ENCODE peak calls at places on chromosomes 2 and 18, in six cellular contexts. U is testis, V is spleen, P is gastrocnemius medialis, X is NB4, L is heart right ventricle. Q is an unnamed sample.

GRCh38 chr2:241837197-241837596 is 21.5 kb downstream of the PDCD1 start:
- DNase-seq in L (no peak), U (peak), V (no peak), X (no peak), P (no peak), Q (no peak)

GRCh38 chr2:72745679-72746368 is 80.0 kb downstream of the EXOC6B start:
- DNase-seq in X (peak), P (no peak), U (no peak), L (peak), V (no peak), Q (no peak)

GRCh38 chr2:86396304-86396785 is 44.8 kb upstream of the KDM3A start:
- DNase-seq in V (no peak), U (peak), L (peak), X (peak), P (peak), Q (no peak)

GRCh38 chr2:236565879-236566402 is 3.7 kb upstream of the ACKR3 start:
- DNase-seq in V (peak), L (no peak), X (no peak), P (no peak), U (no peak), Q (no peak)

GRCh38 chr2:43131890-43132522 is 94.4 kb downstream of the ZFP36L2 start:
- DNase-seq in L (no peak), U (no peak), P (peak), X (peak), V (peak), Q (no peak)

GRCh38 chr2:10254373-10255188 is 48.1 kb upstream of the HPCAL1 start:
- DNase-seq in V (peak), X (no peak), L (no peak), P (peak), U (no peak), Q (no peak)

GRCh38 chr2:122098301-122098700 is 342.9 kb downstream of the TSN start:
- DNase-seq in U (no peak), L (no peak), X (no peak), V (no peak), P (no peak), Q (no peak)

GRCh38 chr18:3748081-3748480 is 298.1 kb downstream of the TGIF1 start:
- DNase-seq in U (no peak), L (no peak), V (no peak), P (no peak), X (peak), Q (no peak)

GRCh38 chr18:56000041-56000440 is 412.0 kb upstream of the TCF4 start:
- DNase-seq in L (no peak), V (no peak), X (no peak), P (no peak), U (no peak), Q (no peak)

GRCh38 chr18:3061581-3062416 is 48.9 kb upstream of the LPIN2 start:
- DNase-seq in X (no peak), P (no peak), L (no peak), U (no peak), V (no peak), Q (no peak)

GRCh38 chr2:85516649-85517389 is 22.1 kb upstream of the MAT2A start:
- DNase-seq in U (no peak), X (peak), L (no peak), V (peak), P (no peak), Q (no peak)

GRCh38 chr2:98541906-98542305 is 66.4 kb downstream of the COA5 start:
- DNase-seq in L (no peak), X (no peak), V (peak), U (no peak), P (no peak), Q (no peak)

GRCh38 chr18:21820035-21820810 is 79.6 kb downstream of the MIB1 start:
- DNase-seq in V (no peak), P (no peak), U (no peak), X (peak), L (no peak), Q (no peak)

GRCh38 chr18:985301-985700 is 80.6 kb downstream of the ADCYAP1 start:
- DNase-seq in L (peak), U (no peak), X (no peak), V (no peak), P (no peak), Q (no peak)

GRCh38 chr18:6948656-6949055 is 168.9 kb downstream of the LAMA1 start:
- DNase-seq in P (no peak), U (no peak), L (no peak), V (no peak), X (no peak), Q (no peak)

GRCh38 chr2:218002792-218003191 is at the start of gene TNS1:
- DNase-seq in U (peak), V (no peak), X (no peak), L (no peak), P (no peak), Q (no peak)

GRCh38 chr18:66749030-66749429 is 145.1 kb upstream of the CDH19 start:
- DNase-seq in L (no peak), V (no peak), X (no peak), U (peak), P (no peak), Q (no peak)
- TF ChIP-seq CTCF in L (peak), V (no peak), X (no peak), U (no peak), P (no peak), Q (no peak)

DNA sequence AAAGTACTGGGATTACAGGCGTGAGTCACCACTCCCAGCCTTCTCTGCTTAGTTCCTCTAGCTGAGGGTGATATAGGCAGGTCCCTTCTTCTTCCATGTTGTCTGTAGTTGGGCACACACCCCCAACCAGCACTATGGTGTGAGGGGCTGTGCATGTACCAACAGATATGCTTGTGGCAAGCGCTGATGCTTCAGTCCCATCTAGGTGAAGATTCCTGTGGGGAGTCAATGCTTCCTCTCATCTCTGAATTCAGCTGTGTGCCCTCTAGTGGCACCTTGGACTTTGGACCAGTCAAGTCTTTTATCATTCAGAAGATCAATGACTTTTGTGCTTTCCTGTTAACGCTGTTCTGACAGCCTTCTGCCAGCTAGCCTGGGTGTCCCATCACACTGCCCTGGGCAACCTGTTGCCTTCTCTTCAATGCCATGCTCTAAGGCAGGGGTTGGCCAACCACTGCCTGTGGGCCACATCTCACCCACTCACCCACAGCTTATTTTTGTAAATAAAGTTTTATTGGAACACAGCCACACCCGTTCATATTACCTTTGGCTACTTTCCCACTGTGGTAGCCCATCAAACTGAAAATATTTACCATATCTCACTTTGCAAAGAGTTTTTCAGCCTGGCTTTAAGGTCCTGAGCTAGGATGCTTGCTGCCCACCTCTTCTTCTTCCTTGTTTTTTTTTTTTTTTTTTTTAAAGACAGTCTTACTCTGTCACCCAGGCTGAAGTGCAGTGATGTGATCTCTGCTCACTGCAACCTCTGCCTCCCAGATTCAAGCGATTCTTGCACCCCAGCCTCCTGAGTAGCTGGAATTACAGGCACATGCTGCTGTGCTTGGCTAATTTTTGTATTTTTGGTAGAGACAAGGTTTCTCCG is 51.0 kb downstream of the NPAS2 start:
- DNase-seq in P (no peak), U (no peak), V (no peak), L (no peak), X (peak), Q (no peak)
- TF ChIP-seq CTCF in P (no peak), U (no peak), V (no peak), L (peak), X (peak), Q (no peak)

GRCh38 chr2:173955867-173956266 is 9.3 kb downstream of the SP3 start:
- DNase-seq in P (no peak), V (no peak), X (no peak), L (no peak), U (no peak), Q (no peak)
- TF ChIP-seq CTCF in P (no peak), V (no peak), X (no peak), L (no peak), U (no peak), Q (no peak)

GRCh38 chr18:28189400-28190239 is 12.7 kb upstream of the CDH2 start:
- DNase-seq in L (no peak), V (no peak), X (peak), U (peak), P (no peak), Q (no peak)
- TF ChIP-seq CTCF in L (peak), V (no peak), X (peak), U (peak), P (no peak), Q (peak)

GRCh38 chr2:45128580-45128997 is 119.3 kb upstream of the SIX2 start:
- DNase-seq in L (peak), P (peak), X (peak), V (no peak), U (peak), Q (no peak)
- TF ChIP-seq CTCF in L (no peak), P (no peak), X (no peak), V (no peak), U (no peak), Q (no peak)

DNA sequence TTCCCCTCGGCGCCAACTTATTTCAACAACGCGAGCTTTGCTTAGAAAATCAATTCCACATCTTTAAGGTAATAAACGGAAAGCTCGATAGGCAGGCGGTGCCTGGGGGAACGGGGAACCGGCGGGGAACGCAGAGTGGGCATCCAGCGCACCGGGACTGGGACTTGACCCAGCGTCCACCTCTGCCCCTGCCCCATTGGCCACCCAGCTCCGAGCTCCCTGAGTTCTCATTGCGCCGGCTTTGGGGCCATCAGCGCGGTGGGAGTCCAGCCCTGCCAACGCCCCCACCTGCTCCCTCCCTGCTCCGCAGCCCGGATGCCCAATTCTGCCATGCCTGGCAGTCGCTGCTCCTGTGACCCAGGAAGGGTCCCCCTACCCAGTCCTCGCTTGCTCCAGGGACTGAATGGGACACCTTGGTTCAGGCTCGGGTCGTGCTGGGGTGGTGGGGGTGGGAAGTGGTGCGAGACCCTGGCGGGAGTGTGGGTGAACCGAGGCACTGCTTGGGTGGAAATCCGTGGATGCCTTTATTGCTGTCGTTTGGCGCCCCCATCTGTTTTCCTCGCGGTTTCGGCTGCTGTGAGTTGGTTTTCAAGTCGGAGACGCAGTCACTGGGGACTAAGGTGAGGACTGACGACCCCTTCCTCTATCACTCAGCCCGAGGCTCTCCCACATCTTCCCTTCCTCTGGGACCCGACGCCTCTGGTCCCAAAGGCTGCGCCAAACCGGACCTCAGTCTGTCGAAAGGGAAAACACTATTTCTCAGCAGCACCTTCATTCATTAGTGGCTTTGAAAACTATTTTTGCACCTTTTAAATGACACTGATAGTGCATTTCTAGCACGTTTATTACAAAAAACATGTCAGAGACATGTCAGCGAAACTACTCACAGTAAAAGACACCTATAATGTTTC is 2.4 kb upstream of the EVX2 start:
- DNase-seq in P (no peak), L (peak), V (no peak), U (peak), X (peak), Q (no peak)
- TF ChIP-seq CTCF in P (peak), L (peak), V (no peak), U (no peak), X (peak), Q (peak)

GRCh38 chr2:167265722-167266121 is 377.4 kb downstream of the XIRP2 start:
- DNase-seq in X (no peak), L (no peak), P (no peak), U (no peak), V (no peak), Q (no peak)

GRCh38 chr2:167258712-167259111 is 370.4 kb downstream of the XIRP2 start:
- DNase-seq in X (no peak), P (no peak), V (no peak), L (no peak), U (no peak), Q (no peak)

GRCh38 chr2:167265004-167265403 is 376.7 kb downstream of the XIRP2 start:
- DNase-seq in P (no peak), X (no peak), V (no peak), U (no peak), L (no peak), Q (no peak)

DNA sequence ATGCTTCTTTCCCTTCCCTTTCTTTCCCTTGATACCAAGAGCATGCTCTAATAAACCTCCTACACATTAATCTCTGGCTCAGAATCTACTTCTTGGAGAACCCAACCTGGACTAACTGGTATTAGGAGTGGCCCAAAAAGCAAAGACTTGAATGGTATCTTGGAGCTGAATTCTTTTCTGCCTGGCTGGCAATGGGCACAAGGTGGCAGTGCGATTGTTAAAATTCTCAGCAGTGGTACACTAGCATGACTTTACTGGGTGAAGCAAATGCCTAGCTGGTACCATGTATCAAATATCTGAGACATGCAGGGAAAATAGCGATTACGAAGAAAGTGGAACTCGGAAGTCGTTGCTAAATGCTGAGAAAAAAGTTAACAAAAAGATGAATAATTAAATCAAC is 376.1 kb downstream of the XIRP2 start:
- DNase-seq in P (peak), X (peak), L (no peak), U (peak), V (no peak), Q (no peak)
- TF ChIP-seq CTCF in P (peak), X (peak), L (peak), U (no peak), V (no peak), Q (peak)

GRCh38 chr2:63444565-63445288 is 143.6 kb downstream of the WDPCP start:
- DNase-seq in P (no peak), X (no peak), V (no peak), L (no peak), U (no peak), Q (no peak)
- TF ChIP-seq CTCF in P (no peak), X (no peak), V (no peak), L (no peak), U (no peak), Q (no peak)

GRCh38 chr2:39223909-39224308 is 19.9 kb downstream of the CDKL4 start:
- DNase-seq in V (no peak), X (no peak), U (no peak), P (no peak), L (no peak), Q (no peak)
- TF ChIP-seq CTCF in V (no peak), X (no peak), U (no peak), P (no peak), L (no peak), Q (no peak)

DNA sequence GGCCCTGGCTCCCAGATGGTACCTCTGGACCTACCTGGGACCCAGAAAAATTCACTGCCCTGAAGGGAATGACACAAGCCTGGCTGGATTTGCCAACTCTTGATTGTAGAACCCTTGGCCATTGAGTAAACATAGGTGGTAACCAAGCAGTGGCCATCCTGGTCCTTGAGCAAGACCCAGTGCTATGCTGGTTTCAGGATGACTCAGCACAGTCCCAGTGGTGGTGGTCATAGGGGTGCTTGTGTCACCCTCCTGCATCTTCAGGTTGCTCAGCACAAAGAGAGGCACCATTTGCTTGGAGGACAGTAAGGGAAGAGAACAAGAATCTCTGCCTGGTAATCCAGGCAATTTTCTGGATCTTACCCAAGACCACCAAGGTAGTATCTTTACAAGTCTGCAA is 52.9 kb downstream of the UPP2 start:
- DNase-seq in V (no peak), P (no peak), L (no peak), U (no peak), X (peak), Q (no peak)
- TF ChIP-seq CTCF in V (no peak), P (no peak), L (no peak), U (no peak), X (no peak), Q (no peak)

Q was measured in progenitor cell of endocrine pancreas.